ENCODE peak calls at places on chromosomes 6 and 20, in ten cellular contexts. W, K, Y, P, Z, R, S, H, L and I are unnamed samples.

GRCh38 chr6:159557046-159557445 is 136.0 kb downstream of the SOD2 start:
- DNase-seq in W (no peak), K (no peak), Y (no peak), P (no peak), Z (no peak), R (no peak), S (no peak), H (no peak), L (no peak), I (peak)

GRCh38 chr6:98769546-98769945 is 64.8 kb upstream of the POU3F2 start:
- DNase-seq in W (peak), K (no peak), Y (peak), P (no peak), Z (no peak), R (peak), S (no peak), H (peak), L (no peak), I (no peak)

GRCh38 chr20:46264391-46265266 is 43.7 kb downstream of the CDH22 start:
- DNase-seq in W (no peak), K (no peak), Y (no peak), P (no peak), Z (no peak), R (no peak), S (no peak), H (no peak), L (no peak), I (no peak)

GRCh38 chr6:89068695-89069094 is 11.9 kb upstream of the PNRC1 start:
- DNase-seq in W (no peak), K (no peak), Y (no peak), P (no peak), Z (no peak), R (no peak), S (no peak), H (no peak), L (no peak), I (no peak)

GRCh38 chr20:22289442-22289841 is 294.9 kb downstream of the FOXA2 start:
- DNase-seq in W (no peak), K (no peak), Y (no peak), P (no peak), Z (no peak), R (no peak), S (no peak), H (no peak), L (no peak), I (no peak)

GRCh38 chr6:24357336-24358218 is at the start of gene DCDC2:
- DNase-seq in W (no peak), K (peak), Y (peak), P (no peak), Z (peak), R (peak), S (peak), H (no peak), L (peak), I (no peak)

GRCh38 chr20:36575066-36575743 is 1.8 kb downstream of the TGIF2 start:
- DNase-seq in W (peak), K (peak), Y (peak), P (peak), Z (no peak), R (peak), S (peak), H (peak), L (peak), I (peak)

GRCh38 chr6:150813993-150814359 is 51.5 kb upstream of the MTHFD1L start:
- DNase-seq in W (peak), K (no peak), Y (peak), P (no peak), Z (no peak), R (peak), S (no peak), H (peak), L (no peak), I (no peak)

GRCh38 chr6:144725731-144726522 is 440.8 kb downstream of the UTRN start:
- DNase-seq in W (no peak), K (no peak), Y (no peak), P (peak), Z (no peak), R (no peak), S (no peak), H (peak), L (no peak), I (no peak)

GRCh38 chr6:39203804-39204495 is 25.3 kb downstream of the KCNK5 start:
- DNase-seq in W (no peak), K (no peak), Y (no peak), P (peak), Z (no peak), R (no peak), S (peak), H (no peak), L (no peak), I (no peak)

GRCh38 chr6:108847738-108848115 is 495 bp upstream of the ARMC2 start:
- DNase-seq in W (no peak), K (no peak), Y (no peak), P (no peak), Z (no peak), R (no peak), S (no peak), H (no peak), L (no peak), I (no peak)

GRCh38 chr20:51651921-51652549 is 109.5 kb upstream of the NFATC2 start:
- DNase-seq in W (no peak), K (no peak), Y (no peak), P (no peak), Z (no peak), R (no peak), S (no peak), H (no peak), L (no peak), I (no peak)

GRCh38 chr6:140050232-140050995 is 676.0 kb upstream of the CITED2 start:
- DNase-seq in W (peak), K (no peak), Y (peak), P (no peak), Z (no peak), R (no peak), S (no peak), H (peak), L (no peak), I (no peak)

GRCh38 chr6:43740961-43741764 is 28.8 kb upstream of the VEGFA start:
- DNase-seq in W (no peak), K (peak), Y (peak), P (no peak), Z (no peak), R (no peak), S (peak), H (no peak), L (no peak), I (no peak)

GRCh38 chr6:34516391-34517324 is 39.5 kb downstream of the SPDEF start:
- DNase-seq in W (no peak), K (no peak), Y (no peak), P (no peak), Z (no peak), R (no peak), S (peak), H (no peak), L (no peak), I (no peak)

GRCh38 chr20:37375227-37375626 is 29.3 kb downstream of the SRC start:
- DNase-seq in W (no peak), K (no peak), Y (no peak), P (no peak), Z (no peak), R (no peak), S (peak), H (no peak), L (no peak), I (no peak)

GRCh38 chr20:61099786-61100185 is 152.3 kb upstream of the CDH4 start:
- DNase-seq in W (no peak), K (no peak), Y (no peak), P (no peak), Z (no peak), R (no peak), S (no peak), H (no peak), L (no peak), I (no peak)

GRCh38 chr20:41118632-41119031 is 18.7 kb upstream of the PLCG1 start:
- DNase-seq in W (peak), K (no peak), Y (no peak), P (no peak), Z (no peak), R (no peak), S (no peak), H (no peak), L (no peak), I (no peak)

GRCh38 chr6:116685437-116685993 is 4.5 kb downstream of the KPNA5 start:
- DNase-seq in W (no peak), K (no peak), Y (no peak), P (no peak), Z (no peak), R (no peak), S (no peak), H (no peak), L (no peak), I (no peak)

GRCh38 chr20:36975085-36975829 is 23.7 kb upstream of the SAMHD1 start:
- DNase-seq in W (no peak), K (no peak), Y (no peak), P (no peak), Z (peak), R (peak), S (no peak), H (no peak), L (peak), I (no peak)

GRCh38 chr20:32965581-32966373 is 38.5 kb downstream of the SUN5 start:
- DNase-seq in W (no peak), K (peak), Y (no peak), P (no peak), Z (peak), R (peak), S (peak), H (no peak), L (no peak), I (no peak)